ENCODE peak calls at places on chromosomes 6 and 20, in six cellular contexts. One of them, this sample, is unnamed.

GRCh38 chr6:105646391-105646867 is 243.5 kb upstream of the PREP start:
- DNase-seq in IMR-90: peak
- DNase-seq in trophoblast cell: no peak
- DNase-seq in H9: no peak
- DNase-seq in mesenchymal stem cell: peak
- DNase-seq in H1: no peak
- DNase-seq in this sample: no peak

GRCh38 chr20:31606928-31607639 is 2.0 kb downstream of the ID1 start:
- DNase-seq in IMR-90: peak
- DNase-seq in trophoblast cell: peak
- DNase-seq in H9: peak
- DNase-seq in mesenchymal stem cell: peak
- DNase-seq in H1: peak
- DNase-seq in this sample: no peak

GRCh38 chr20:62506087-62506486 is 30.3 kb upstream of the GATA5 start:
- DNase-seq in IMR-90: no peak
- DNase-seq in trophoblast cell: no peak
- DNase-seq in H9: no peak
- DNase-seq in mesenchymal stem cell: no peak
- DNase-seq in H1: no peak
- DNase-seq in this sample: no peak

GRCh38 chr20:22437354-22437753 is 147.0 kb downstream of the FOXA2 start:
- DNase-seq in IMR-90: no peak
- DNase-seq in trophoblast cell: no peak
- DNase-seq in H9: no peak
- DNase-seq in mesenchymal stem cell: no peak
- DNase-seq in H1: no peak
- DNase-seq in this sample: no peak

GRCh38 chr6:17179246-17180073 is 77.6 kb downstream of the STMND1 start:
- DNase-seq in IMR-90: peak
- DNase-seq in trophoblast cell: no peak
- DNase-seq in H9: no peak
- DNase-seq in mesenchymal stem cell: peak
- DNase-seq in H1: no peak
- DNase-seq in this sample: no peak

GRCh38 chr6:149088361-149088760 is 229.2 kb upstream of the TAB2 start:
- DNase-seq in IMR-90: no peak
- DNase-seq in trophoblast cell: peak
- DNase-seq in H9: no peak
- DNase-seq in mesenchymal stem cell: no peak
- DNase-seq in H1: no peak
- DNase-seq in this sample: no peak

GRCh38 chr6:43242908-43243648 is at the start of gene TTBK1:
- DNase-seq in IMR-90: no peak
- DNase-seq in trophoblast cell: no peak
- DNase-seq in H9: peak
- DNase-seq in mesenchymal stem cell: no peak
- DNase-seq in H1: peak
- DNase-seq in this sample: peak

GRCh38 chr20:51091564-51092195 is 68.8 kb upstream of the KCNG1 start:
- DNase-seq in IMR-90: no peak
- DNase-seq in trophoblast cell: peak
- DNase-seq in H9: no peak
- DNase-seq in mesenchymal stem cell: no peak
- DNase-seq in H1: no peak
- DNase-seq in this sample: no peak

GRCh38 chr6:121531658-121532167 is 96.3 kb downstream of the GJA1 start:
- DNase-seq in IMR-90: no peak
- DNase-seq in trophoblast cell: no peak
- DNase-seq in H9: no peak
- DNase-seq in mesenchymal stem cell: no peak
- DNase-seq in H1: no peak
- DNase-seq in this sample: no peak

GRCh38 chr20:10047427-10047826 is 12.6 kb downstream of the ANKEF1 start:
- DNase-seq in IMR-90: peak
- DNase-seq in trophoblast cell: no peak
- DNase-seq in H9: peak
- DNase-seq in mesenchymal stem cell: peak
- DNase-seq in H1: peak
- DNase-seq in this sample: peak

GRCh38 chr20:34475979-34476736 is 40.1 kb upstream of the DYNLRB1 start:
- DNase-seq in IMR-90: peak
- DNase-seq in trophoblast cell: peak
- DNase-seq in H9: peak
- DNase-seq in mesenchymal stem cell: no peak
- DNase-seq in H1: no peak
- DNase-seq in this sample: no peak

GRCh38 chr6:31971279-31971992 is 502 bp downstream of the DXO start:
- DNase-seq in IMR-90: no peak
- DNase-seq in trophoblast cell: no peak
- DNase-seq in H9: no peak
- DNase-seq in mesenchymal stem cell: no peak
- DNase-seq in H1: peak
- DNase-seq in this sample: no peak

GRCh38 chr6:38234934-38235678 is 404.6 kb downstream of the BTBD9 start:
- DNase-seq in IMR-90: no peak
- DNase-seq in trophoblast cell: no peak
- DNase-seq in H9: no peak
- DNase-seq in mesenchymal stem cell: no peak
- DNase-seq in H1: no peak
- DNase-seq in this sample: no peak

GRCh38 chr6:29792123-29793035 is 35.2 kb upstream of the HLA-G start:
- DNase-seq in IMR-90: no peak
- DNase-seq in trophoblast cell: no peak
- DNase-seq in H9: peak
- DNase-seq in mesenchymal stem cell: no peak
- DNase-seq in H1: peak
- DNase-seq in this sample: peak

GRCh38 chr20:56430471-56430870 is 18.4 kb downstream of the CASS4 start:
- DNase-seq in IMR-90: no peak
- DNase-seq in trophoblast cell: no peak
- DNase-seq in H9: no peak
- DNase-seq in mesenchymal stem cell: no peak
- DNase-seq in H1: no peak
- DNase-seq in this sample: no peak

GRCh38 chr6:131819507-131820228 is 11.8 kb downstream of the ENPP1 start:
- DNase-seq in IMR-90: peak
- DNase-seq in trophoblast cell: peak
- DNase-seq in H9: no peak
- DNase-seq in mesenchymal stem cell: peak
- DNase-seq in H1: no peak
- DNase-seq in this sample: no peak

GRCh38 chr6:167127785-167128531 is 5.1 kb downstream of the CCR6 start:
- DNase-seq in IMR-90: no peak
- DNase-seq in trophoblast cell: no peak
- DNase-seq in H9: no peak
- DNase-seq in mesenchymal stem cell: no peak
- DNase-seq in H1: no peak
- DNase-seq in this sample: no peak

GRCh38 chr20:34495928-34496327 is 20.3 kb upstream of the DYNLRB1 start:
- DNase-seq in IMR-90: no peak
- DNase-seq in trophoblast cell: no peak
- DNase-seq in H9: no peak
- DNase-seq in mesenchymal stem cell: no peak
- DNase-seq in H1: no peak
- DNase-seq in this sample: no peak

GRCh38 chr20:21102691-21103311 is 3.4 kb downstream of the LINC00237 start:
- DNase-seq in IMR-90: peak
- DNase-seq in trophoblast cell: no peak
- DNase-seq in H9: peak
- DNase-seq in mesenchymal stem cell: peak
- DNase-seq in H1: peak
- DNase-seq in this sample: no peak

GRCh38 chr6:33633462-33634158 is 12.5 kb downstream of the ITPR3 start:
- DNase-seq in IMR-90: peak
- DNase-seq in trophoblast cell: peak
- DNase-seq in H9: peak
- DNase-seq in mesenchymal stem cell: peak
- DNase-seq in H1: peak
- DNase-seq in this sample: no peak

GRCh38 chr6:16514249-16514648 is 247.0 kb downstream of the ATXN1 start:
- DNase-seq in IMR-90: peak
- DNase-seq in trophoblast cell: peak
- DNase-seq in H9: peak
- DNase-seq in mesenchymal stem cell: peak
- DNase-seq in H1: no peak
- DNase-seq in this sample: no peak

GRCh38 chr6:12060780-12061619 is 48.9 kb downstream of the HIVEP1 start:
- DNase-seq in IMR-90: peak
- DNase-seq in trophoblast cell: peak
- DNase-seq in H9: peak
- DNase-seq in mesenchymal stem cell: peak
- DNase-seq in H1: no peak
- DNase-seq in this sample: peak

GRCh38 chr6:113695506-113695905 is 161.6 kb upstream of the MARCKS start:
- DNase-seq in IMR-90: peak
- DNase-seq in trophoblast cell: no peak
- DNase-seq in H9: no peak
- DNase-seq in mesenchymal stem cell: peak
- DNase-seq in H1: no peak
- DNase-seq in this sample: no peak

GRCh38 chr6:1659816-1660215 is 50.1 kb downstream of the FOXC1 start:
- DNase-seq in IMR-90: no peak
- DNase-seq in trophoblast cell: no peak
- DNase-seq in H9: no peak
- DNase-seq in mesenchymal stem cell: no peak
- DNase-seq in H1: no peak
- DNase-seq in this sample: no peak

DNA sequence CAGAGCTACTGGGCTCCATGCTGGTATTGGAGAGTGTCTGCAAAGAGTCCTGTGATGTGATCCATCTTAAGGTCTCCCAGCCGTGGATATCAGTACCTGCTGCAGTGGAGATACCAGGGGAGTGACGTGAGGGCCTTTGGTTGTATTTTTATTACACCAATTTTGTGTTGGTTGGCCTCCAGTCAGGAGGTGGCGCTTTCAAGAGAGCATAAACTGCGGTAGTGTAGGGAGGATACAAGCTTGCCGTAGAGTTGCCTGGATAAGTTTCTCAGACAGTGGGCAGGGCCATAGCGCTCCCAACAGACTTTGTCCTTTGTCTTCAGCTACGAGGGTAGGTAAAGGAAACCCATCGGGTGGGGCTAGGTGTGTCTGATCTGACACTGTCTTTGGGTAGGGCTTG is 113.0 kb upstream of the CEP162 start:
- DNase-seq in IMR-90: no peak
- DNase-seq in trophoblast cell: no peak
- DNase-seq in H9: no peak
- DNase-seq in mesenchymal stem cell: no peak
- DNase-seq in H1: no peak
- DNase-seq in this sample: no peak
- H3K23ac ChIP-seq in IMR-90: no peak
- H3K23ac ChIP-seq in trophoblast cell: no peak
- H3K23ac ChIP-seq in H9: no peak
- H3K23ac ChIP-seq in mesenchymal stem cell: no peak
- H3K23ac ChIP-seq in H1: no peak
- H3K23ac ChIP-seq in this sample: no peak

DNA sequence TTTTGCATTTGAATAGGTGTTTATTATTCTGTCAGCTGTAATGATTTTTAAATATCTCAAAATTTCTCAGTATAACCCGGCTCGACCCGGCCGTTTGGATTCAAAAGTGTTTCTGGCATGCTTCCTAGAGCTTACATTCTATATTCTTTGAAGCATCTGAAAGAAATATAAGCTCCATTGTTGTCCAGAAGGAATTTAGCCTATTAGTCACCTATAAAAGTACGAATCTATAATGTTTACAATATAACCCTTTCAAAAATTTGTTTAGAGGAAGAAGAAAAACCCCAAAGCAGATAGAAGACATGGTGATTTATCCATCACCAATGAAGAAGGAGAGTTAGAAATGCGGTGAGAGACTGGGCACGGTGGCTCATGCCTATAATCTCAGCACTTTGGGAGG is 22.3 kb upstream of the HECA start:
- DNase-seq in IMR-90: no peak
- DNase-seq in trophoblast cell: peak
- DNase-seq in H9: no peak
- DNase-seq in mesenchymal stem cell: no peak
- DNase-seq in H1: no peak
- DNase-seq in this sample: no peak
- H4K8ac ChIP-seq in IMR-90: no peak
- H4K8ac ChIP-seq in trophoblast cell: no peak
- H4K8ac ChIP-seq in H9: no peak
- H4K8ac ChIP-seq in mesenchymal stem cell: no peak
- H4K8ac ChIP-seq in H1: no peak
- H4K8ac ChIP-seq in this sample: no peak

GRCh38 chr20:5918856-5919633 is 31.3 kb downstream of the TRMT6 start:
- DNase-seq in IMR-90: peak
- DNase-seq in trophoblast cell: no peak
- DNase-seq in H9: no peak
- DNase-seq in mesenchymal stem cell: peak
- DNase-seq in H1: no peak
- DNase-seq in this sample: no peak

GRCh38 chr20:5923493-5923892 is 26.8 kb downstream of the TRMT6 start:
- DNase-seq in IMR-90: no peak
- DNase-seq in trophoblast cell: no peak
- DNase-seq in H9: no peak
- DNase-seq in mesenchymal stem cell: no peak
- DNase-seq in H1: no peak
- DNase-seq in this sample: no peak

GRCh38 chr20:5914859-5915258 is 35.5 kb downstream of the TRMT6 start:
- DNase-seq in IMR-90: no peak
- DNase-seq in trophoblast cell: no peak
- DNase-seq in H9: no peak
- DNase-seq in mesenchymal stem cell: no peak
- DNase-seq in H1: no peak
- DNase-seq in this sample: no peak

GRCh38 chr20:5920581-5920980 is 29.8 kb downstream of the TRMT6 start:
- DNase-seq in IMR-90: no peak
- DNase-seq in trophoblast cell: no peak
- DNase-seq in H9: no peak
- DNase-seq in mesenchymal stem cell: no peak
- DNase-seq in H1: no peak
- DNase-seq in this sample: no peak

GRCh38 chr20:5919634-5920544 is 30.4 kb downstream of the TRMT6 start:
- DNase-seq in IMR-90: no peak
- DNase-seq in trophoblast cell: no peak
- DNase-seq in H9: no peak
- DNase-seq in mesenchymal stem cell: no peak
- DNase-seq in H1: no peak
- DNase-seq in this sample: no peak
- H2AFZ ChIP-seq in IMR-90: no peak
- H2AFZ ChIP-seq in trophoblast cell: no peak
- H2AFZ ChIP-seq in H9: no peak
- H2AFZ ChIP-seq in mesenchymal stem cell: no peak
- H2AFZ ChIP-seq in H1: no peak
- H2AFZ ChIP-seq in this sample: peak

GRCh38 chr20:3800878-3801260 is 4.8 kb downstream of the CDC25B start:
- DNase-seq in IMR-90: no peak
- DNase-seq in trophoblast cell: no peak
- DNase-seq in H9: no peak
- DNase-seq in mesenchymal stem cell: no peak
- DNase-seq in H1: no peak
- DNase-seq in this sample: no peak
- H3K23ac ChIP-seq in IMR-90: no peak
- H3K23ac ChIP-seq in trophoblast cell: no peak
- H3K23ac ChIP-seq in H9: no peak
- H3K23ac ChIP-seq in mesenchymal stem cell: no peak
- H3K23ac ChIP-seq in H1: no peak
- H3K23ac ChIP-seq in this sample: no peak

GRCh38 chr6:19804362-19805145 is 32.6 kb upstream of the ID4 start:
- DNase-seq in IMR-90: peak
- DNase-seq in trophoblast cell: peak
- DNase-seq in H9: peak
- DNase-seq in mesenchymal stem cell: peak
- DNase-seq in H1: peak
- DNase-seq in this sample: peak
- H4K8ac ChIP-seq in IMR-90: peak
- H4K8ac ChIP-seq in trophoblast cell: peak
- H4K8ac ChIP-seq in H9: no peak
- H4K8ac ChIP-seq in mesenchymal stem cell: peak
- H4K8ac ChIP-seq in H1: peak
- H4K8ac ChIP-seq in this sample: no peak

GRCh38 chr6:54020311-54020710 is 90.9 kb upstream of the MLIP start:
- DNase-seq in IMR-90: no peak
- DNase-seq in trophoblast cell: no peak
- DNase-seq in H9: no peak
- DNase-seq in mesenchymal stem cell: peak
- DNase-seq in H1: no peak
- DNase-seq in this sample: no peak
- H2AFZ ChIP-seq in IMR-90: no peak
- H2AFZ ChIP-seq in trophoblast cell: no peak
- H2AFZ ChIP-seq in H9: no peak
- H2AFZ ChIP-seq in mesenchymal stem cell: no peak
- H2AFZ ChIP-seq in H1: no peak
- H2AFZ ChIP-seq in this sample: no peak

This sample was measured in neuronal stem cell.